ENCODE peak calls at places on chromosomes 7 and 10, in ten cellular contexts. V is activated CD4-positive, alpha-beta T cell treated with anti-CD3 and anti-CD28 coated beads, Interleukin-2, amount 50 U/mL, for 1 hour; X is GM06990; B is NCI-H1048; D is GM13976; G is fibroblast of the aortic adventitia; N is fibroblast of pulmonary artery; T is T-helper 2 cell; R is HCT116; E is non-pigmented ciliary epithelial cell. M is an unnamed sample.
A peak's percentile ranks its signal among the peaks of the same experiment; 100 is the strongest.

GRCh38 chr7:105808703-105809590 is 67.5 kb downstream of the ATXN7L1 start:
- DNase-seq in V (peak; percentile 57), X (peak; percentile 83), B (no peak), D (peak; percentile 84), G (peak; percentile 60), N (peak; percentile 64), T (no peak), R (no peak), E (peak; percentile 62), M (peak; percentile 82)

GRCh38 chr7:4663239-4663638 is 18.9 kb upstream of the FOXK1 start:
- DNase-seq in V (no peak), X (no peak), B (no peak), D (no peak), G (no peak), N (no peak), T (no peak), R (no peak), E (no peak), M (no peak)

GRCh38 chr7:79823246-79823951 is 311.2 kb upstream of the GNAI1 start:
- DNase-seq in V (no peak), X (no peak), B (no peak), D (no peak), G (peak; percentile 50), N (peak; percentile 33), T (no peak), R (no peak), E (no peak), M (no peak)

GRCh38 chr10:79970062-79970461 is 21.2 kb upstream of the SFTPD start:
- DNase-seq in V (no peak), X (no peak), B (no peak), D (no peak), G (no peak), N (no peak), T (no peak), R (no peak), E (no peak), M (no peak)

GRCh38 chr7:114590298-114590697 is 175.7 kb downstream of the FOXP2 start:
- DNase-seq in V (no peak), X (no peak), B (no peak), D (no peak), G (no peak), N (no peak), T (no peak), R (no peak), E (no peak), M (no peak)

GRCh38 chr7:1900847-1901246 is 230.8 kb downstream of the ELFN1 start:
- DNase-seq in V (no peak), X (no peak), B (no peak), D (no peak), G (no peak), N (no peak), T (no peak), R (no peak), E (no peak), M (no peak)

GRCh38 chr7:36149694-36150452 is 3.2 kb upstream of the EEPD1 start:
- DNase-seq in V (no peak), X (no peak), B (no peak), D (no peak), G (no peak), N (no peak), T (no peak), R (no peak), E (no peak), M (no peak)

GRCh38 chr10:102118867-102119266 is 1.3 kb downstream of the LDB1 start:
- DNase-seq in V (no peak), X (peak; percentile 34), B (no peak), D (no peak), G (peak; percentile 33), N (peak; percentile 56), T (no peak), R (no peak), E (no peak), M (peak; percentile 28)

GRCh38 chr10:132098539-132099421 is 33.0 kb downstream of the JAKMIP3 start:
- DNase-seq in V (no peak), X (no peak), B (no peak), D (no peak), G (no peak), N (no peak), T (no peak), R (no peak), E (no peak), M (no peak)

GRCh38 chr7:99392659-99393362 is 15.6 kb downstream of the PDAP1 start:
- DNase-seq in V (peak; percentile 83), X (peak; percentile 61), B (peak; percentile 76), D (peak; percentile 82), G (no peak), N (no peak), T (peak; percentile 74), R (no peak), E (no peak), M (peak; percentile 82)

GRCh38 chr7:137771273-137771672 is 75.5 kb downstream of the DGKI start:
- DNase-seq in V (no peak), X (no peak), B (no peak), D (no peak), G (peak; percentile 40), N (no peak), T (no peak), R (no peak), E (no peak), M (no peak)

GRCh38 chr7:149816794-149817193 is 21.4 kb upstream of the ZNF862 start:
- DNase-seq in V (no peak), X (no peak), B (no peak), D (no peak), G (no peak), N (no peak), T (no peak), R (no peak), E (no peak), M (no peak)

GRCh38 chr7:17921891-17922416 is 18.3 kb downstream of the SNX13 start:
- DNase-seq in V (no peak), X (no peak), B (no peak), D (no peak), G (no peak), N (no peak), T (no peak), R (no peak), E (no peak), M (no peak)

GRCh38 chr10:12533151-12533550 is 183.8 kb downstream of the CAMK1D start:
- DNase-seq in V (no peak), X (no peak), B (no peak), D (no peak), G (peak; percentile 9), N (peak; percentile 22), T (no peak), R (no peak), E (no peak), M (no peak)

GRCh38 chr10:127407551-127407950 is 141.6 kb upstream of the NPS start:
- DNase-seq in V (no peak), X (no peak), B (no peak), D (no peak), G (no peak), N (no peak), T (no peak), R (no peak), E (no peak), M (no peak)

GRCh38 chr10:69866246-69866687 is 64.6 kb downstream of the COL13A1 start:
- DNase-seq in V (no peak), X (no peak), B (no peak), D (no peak), G (no peak), N (no peak), T (no peak), R (no peak), E (no peak), M (no peak)

GRCh38 chr7:47557317-47557985 is 24.5 kb downstream of the TNS3 start:
- DNase-seq in V (no peak), X (no peak), B (no peak), D (no peak), G (peak; percentile 85), N (peak; percentile 64), T (no peak), R (no peak), E (no peak), M (no peak)

GRCh38 chr7:2880051-2880450 is 35.9 kb upstream of the GNA12 start:
- DNase-seq in V (no peak), X (no peak), B (no peak), D (no peak), G (no peak), N (no peak), T (no peak), R (no peak), E (no peak), M (no peak)

GRCh38 chr7:22572937-22573336 is 72.9 kb upstream of the STEAP1B start:
- DNase-seq in V (no peak), X (no peak), B (no peak), D (no peak), G (peak; percentile 60), N (no peak), T (no peak), R (no peak), E (peak; percentile 96), M (no peak)

GRCh38 chr10:69879628-69880257 is 78.0 kb downstream of the COL13A1 start:
- DNase-seq in V (no peak), X (no peak), B (no peak), D (no peak), G (no peak), N (no peak), T (no peak), R (no peak), E (no peak), M (no peak)

GRCh38 chr10:24465124-24465874 is 256.4 kb downstream of the KIAA1217 start:
- DNase-seq in V (no peak), X (no peak), B (no peak), D (no peak), G (peak; percentile 82), N (peak; percentile 45), T (no peak), R (no peak), E (no peak), M (no peak)

GRCh38 chr7:150631866-150632864 is at the start of gene GIMAP6:
- DNase-seq in V (peak; percentile 27), X (no peak), B (no peak), D (peak; percentile 60), G (no peak), N (no peak), T (no peak), R (no peak), E (no peak), M (peak; percentile 43)

GRCh38 chr7:12706900-12707536 is 19.6 kb downstream of the ARL4A start:
- DNase-seq in V (no peak), X (no peak), B (no peak), D (no peak), G (no peak), N (peak; percentile 43), T (no peak), R (no peak), E (no peak), M (no peak)

GRCh38 chr10:80609331-80609730 is 71.6 kb downstream of the SH2D4B start:
- DNase-seq in V (no peak), X (no peak), B (no peak), D (no peak), G (no peak), N (peak; percentile 1), T (no peak), R (no peak), E (no peak), M (no peak)

GRCh38 chr10:89861584-89862287 is 160.3 kb downstream of the KIF20B start:
- DNase-seq in V (no peak), X (no peak), B (no peak), D (no peak), G (peak; percentile 42), N (peak; percentile 26), T (no peak), R (peak; percentile 40), E (no peak), M (peak; percentile 29)

GRCh38 chr10:126929391-126929790 is 24.2 kb downstream of the DOCK1 start:
- DNase-seq in V (no peak), X (no peak), B (no peak), D (no peak), G (no peak), N (no peak), T (no peak), R (no peak), E (no peak), M (no peak)

GRCh38 chr7:2403718-2404648 is 572 bp downstream of the CHST12 start:
- DNase-seq in V (peak; percentile 17), X (no peak), B (no peak), D (no peak), G (peak; percentile 30), N (peak; percentile 35), T (no peak), R (no peak), E (no peak), M (peak; percentile 30)

GRCh38 chr7:137804819-137805218 is 42.0 kb downstream of the DGKI start:
- DNase-seq in V (no peak), X (no peak), B (no peak), D (no peak), G (no peak), N (no peak), T (no peak), R (no peak), E (no peak), M (no peak)

M was measured in stimulated activated CD4-positive, alpha-beta T cell treated with anti-CD3 and anti-CD28 coated beads, Interleukin-2, amount 100 ng/mL, for 24 hours.